ENCODE peak calls at places on chromosomes 3 and 15, in nine cellular contexts. One of them, this sample, is unnamed.

GRCh38 chr3:152235709-152236298 is 32.9 kb upstream of the MBNL1 start:
- DNase-seq in astrocyte of the spinal cord: peak; percentile 40
- DNase-seq in endothelial cell of umbilical vein: peak; percentile 25
- DNase-seq in adrenal gland: no peak
- DNase-seq in choroid plexus epithelial cell: peak; percentile 53
- DNase-seq in AG04450: no peak
- DNase-seq in naive thymus-derived CD4-positive, alpha-beta T cell: no peak
- DNase-seq in mucosa of descending colon: no peak
- DNase-seq in IMR-90: peak; percentile 18
- DNase-seq in this sample: no peak

GRCh38 chr3:2839886-2840285 is 270.3 kb downstream of the IL5RA start:
- DNase-seq in astrocyte of the spinal cord: no peak
- DNase-seq in endothelial cell of umbilical vein: no peak
- DNase-seq in adrenal gland: no peak
- DNase-seq in choroid plexus epithelial cell: no peak
- DNase-seq in AG04450: no peak
- DNase-seq in naive thymus-derived CD4-positive, alpha-beta T cell: no peak
- DNase-seq in mucosa of descending colon: no peak
- DNase-seq in IMR-90: no peak
- DNase-seq in this sample: no peak

GRCh38 chr3:149378420-149379388 is 1.3 kb upstream of the TM4SF1 start:
- DNase-seq in astrocyte of the spinal cord: no peak
- DNase-seq in endothelial cell of umbilical vein: peak; percentile 53
- DNase-seq in adrenal gland: no peak
- DNase-seq in choroid plexus epithelial cell: no peak
- DNase-seq in AG04450: no peak
- DNase-seq in naive thymus-derived CD4-positive, alpha-beta T cell: no peak
- DNase-seq in mucosa of descending colon: no peak
- DNase-seq in IMR-90: no peak
- DNase-seq in this sample: no peak

GRCh38 chr15:99212401-99212800 is 37.0 kb downstream of the TTC23 start:
- DNase-seq in astrocyte of the spinal cord: peak; percentile 23
- DNase-seq in endothelial cell of umbilical vein: no peak
- DNase-seq in adrenal gland: peak; percentile 89
- DNase-seq in choroid plexus epithelial cell: peak; percentile 49
- DNase-seq in AG04450: no peak
- DNase-seq in naive thymus-derived CD4-positive, alpha-beta T cell: no peak
- DNase-seq in mucosa of descending colon: no peak
- DNase-seq in IMR-90: peak; percentile 47
- DNase-seq in this sample: peak; percentile 2

GRCh38 chr3:29385056-29385455 is 104.2 kb downstream of the RBMS3 start:
- DNase-seq in astrocyte of the spinal cord: peak; percentile 57
- DNase-seq in endothelial cell of umbilical vein: no peak
- DNase-seq in adrenal gland: no peak
- DNase-seq in choroid plexus epithelial cell: peak; percentile 74
- DNase-seq in AG04450: no peak
- DNase-seq in naive thymus-derived CD4-positive, alpha-beta T cell: no peak
- DNase-seq in mucosa of descending colon: no peak
- DNase-seq in IMR-90: no peak
- DNase-seq in this sample: peak; percentile 60

GRCh38 chr15:75024102-75024636 is 779 bp downstream of the PPCDC start:
- DNase-seq in astrocyte of the spinal cord: no peak
- DNase-seq in endothelial cell of umbilical vein: peak; percentile 42
- DNase-seq in adrenal gland: peak; percentile 67
- DNase-seq in choroid plexus epithelial cell: peak; percentile 43
- DNase-seq in AG04450: no peak
- DNase-seq in naive thymus-derived CD4-positive, alpha-beta T cell: no peak
- DNase-seq in mucosa of descending colon: no peak
- DNase-seq in IMR-90: peak; percentile 22
- DNase-seq in this sample: no peak

GRCh38 chr15:39785139-39785538 is 2.5 kb upstream of the FSIP1 start:
- DNase-seq in astrocyte of the spinal cord: no peak
- DNase-seq in endothelial cell of umbilical vein: peak; percentile 41
- DNase-seq in adrenal gland: no peak
- DNase-seq in choroid plexus epithelial cell: no peak
- DNase-seq in AG04450: no peak
- DNase-seq in naive thymus-derived CD4-positive, alpha-beta T cell: no peak
- DNase-seq in mucosa of descending colon: no peak
- DNase-seq in IMR-90: no peak
- DNase-seq in this sample: no peak

GRCh38 chr15:32866486-32867312 is 148.9 kb downstream of the GREM1 start:
- DNase-seq in astrocyte of the spinal cord: no peak
- DNase-seq in endothelial cell of umbilical vein: no peak
- DNase-seq in adrenal gland: no peak
- DNase-seq in choroid plexus epithelial cell: no peak
- DNase-seq in AG04450: no peak
- DNase-seq in naive thymus-derived CD4-positive, alpha-beta T cell: no peak
- DNase-seq in mucosa of descending colon: no peak
- DNase-seq in IMR-90: peak; percentile 50
- DNase-seq in this sample: no peak

GRCh38 chr3:54818942-54819341 is 108.9 kb downstream of the LRTM1 start:
- DNase-seq in astrocyte of the spinal cord: no peak
- DNase-seq in endothelial cell of umbilical vein: no peak
- DNase-seq in adrenal gland: no peak
- DNase-seq in choroid plexus epithelial cell: no peak
- DNase-seq in AG04450: no peak
- DNase-seq in naive thymus-derived CD4-positive, alpha-beta T cell: no peak
- DNase-seq in mucosa of descending colon: no peak
- DNase-seq in IMR-90: no peak
- DNase-seq in this sample: no peak

GRCh38 chr15:79431636-79432344 is at the start of gene MINAR1:
- DNase-seq in astrocyte of the spinal cord: peak; percentile 42
- DNase-seq in endothelial cell of umbilical vein: peak; percentile 33
- DNase-seq in adrenal gland: peak; percentile 52
- DNase-seq in choroid plexus epithelial cell: peak; percentile 50
- DNase-seq in AG04450: no peak
- DNase-seq in naive thymus-derived CD4-positive, alpha-beta T cell: no peak
- DNase-seq in mucosa of descending colon: peak; percentile 35
- DNase-seq in IMR-90: peak; percentile 56
- DNase-seq in this sample: no peak

GRCh38 chr3:180808823-180809575 is 103.5 kb upstream of the FXR1 start:
- DNase-seq in astrocyte of the spinal cord: no peak
- DNase-seq in endothelial cell of umbilical vein: no peak
- DNase-seq in adrenal gland: no peak
- DNase-seq in choroid plexus epithelial cell: no peak
- DNase-seq in AG04450: no peak
- DNase-seq in naive thymus-derived CD4-positive, alpha-beta T cell: no peak
- DNase-seq in mucosa of descending colon: no peak
- DNase-seq in IMR-90: no peak
- DNase-seq in this sample: no peak

GRCh38 chr15:95302206-95302605 is 1028.3 kb upstream of the NR2F2 start:
- DNase-seq in astrocyte of the spinal cord: no peak
- DNase-seq in endothelial cell of umbilical vein: peak; percentile 92
- DNase-seq in adrenal gland: no peak
- DNase-seq in choroid plexus epithelial cell: no peak
- DNase-seq in AG04450: no peak
- DNase-seq in naive thymus-derived CD4-positive, alpha-beta T cell: no peak
- DNase-seq in mucosa of descending colon: no peak
- DNase-seq in IMR-90: no peak
- DNase-seq in this sample: no peak

GRCh38 chr3:189593581-189593980 is 37.6 kb upstream of the TP63 start:
- DNase-seq in astrocyte of the spinal cord: peak; percentile 5
- DNase-seq in endothelial cell of umbilical vein: no peak
- DNase-seq in adrenal gland: no peak
- DNase-seq in choroid plexus epithelial cell: peak; percentile 48
- DNase-seq in AG04450: no peak
- DNase-seq in naive thymus-derived CD4-positive, alpha-beta T cell: no peak
- DNase-seq in mucosa of descending colon: no peak
- DNase-seq in IMR-90: no peak
- DNase-seq in this sample: peak; percentile 25

GRCh38 chr15:35290301-35290721 is 205.2 kb upstream of the NANOGP8 start:
- DNase-seq in astrocyte of the spinal cord: no peak
- DNase-seq in endothelial cell of umbilical vein: no peak
- DNase-seq in adrenal gland: no peak
- DNase-seq in choroid plexus epithelial cell: no peak
- DNase-seq in AG04450: no peak
- DNase-seq in naive thymus-derived CD4-positive, alpha-beta T cell: no peak
- DNase-seq in mucosa of descending colon: no peak
- DNase-seq in IMR-90: no peak
- DNase-seq in this sample: no peak

GRCh38 chr3:39180546-39181346 is 11.6 kb downstream of the XIRP1 start:
- DNase-seq in astrocyte of the spinal cord: peak; percentile 87
- DNase-seq in endothelial cell of umbilical vein: peak; percentile 71
- DNase-seq in adrenal gland: peak; percentile 92
- DNase-seq in choroid plexus epithelial cell: peak; percentile 84
- DNase-seq in AG04450: no peak
- DNase-seq in naive thymus-derived CD4-positive, alpha-beta T cell: peak; percentile 85
- DNase-seq in mucosa of descending colon: peak; percentile 97
- DNase-seq in IMR-90: peak; percentile 54
- DNase-seq in this sample: no peak

GRCh38 chr3:188187055-188187454 is 33.1 kb downstream of the LPP start:
- DNase-seq in astrocyte of the spinal cord: no peak
- DNase-seq in endothelial cell of umbilical vein: peak; percentile 33
- DNase-seq in adrenal gland: no peak
- DNase-seq in choroid plexus epithelial cell: peak; percentile 25
- DNase-seq in AG04450: no peak
- DNase-seq in naive thymus-derived CD4-positive, alpha-beta T cell: no peak
- DNase-seq in mucosa of descending colon: no peak
- DNase-seq in IMR-90: no peak
- DNase-seq in this sample: no peak

GRCh38 chr3:126127452-126127851 is 43.5 kb upstream of the SLC41A3 start:
- DNase-seq in astrocyte of the spinal cord: no peak
- DNase-seq in endothelial cell of umbilical vein: no peak
- DNase-seq in adrenal gland: peak; percentile 6
- DNase-seq in choroid plexus epithelial cell: no peak
- DNase-seq in AG04450: no peak
- DNase-seq in naive thymus-derived CD4-positive, alpha-beta T cell: peak; percentile 19
- DNase-seq in mucosa of descending colon: peak; percentile 10
- DNase-seq in IMR-90: no peak
- DNase-seq in this sample: no peak

GRCh38 chr3:88784925-88785324 is 322.5 kb upstream of the EPHA3 start:
- DNase-seq in astrocyte of the spinal cord: no peak
- DNase-seq in endothelial cell of umbilical vein: no peak
- DNase-seq in adrenal gland: no peak
- DNase-seq in choroid plexus epithelial cell: no peak
- DNase-seq in AG04450: no peak
- DNase-seq in naive thymus-derived CD4-positive, alpha-beta T cell: no peak
- DNase-seq in mucosa of descending colon: no peak
- DNase-seq in IMR-90: no peak
- DNase-seq in this sample: no peak

DNA sequence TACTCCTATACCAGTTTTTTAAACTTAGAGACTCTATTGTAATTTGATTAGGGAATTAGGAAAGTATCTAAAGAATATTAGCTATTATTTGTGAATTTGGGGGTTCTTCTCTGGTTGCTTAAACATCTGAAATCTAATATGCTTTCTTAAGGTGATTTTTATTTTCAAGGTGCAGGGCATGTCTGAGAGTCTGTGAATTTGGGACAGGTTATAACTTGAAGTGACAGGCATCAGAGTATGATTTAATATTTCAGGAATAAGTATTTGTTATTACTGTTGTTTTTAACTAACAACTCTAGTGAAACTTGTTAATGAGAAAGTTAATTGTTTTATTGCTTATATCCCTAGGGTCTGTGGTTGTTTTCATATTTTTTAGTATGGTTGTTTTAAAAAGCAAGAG is 321.6 kb upstream of the EPHA3 start:
- DNase-seq in astrocyte of the spinal cord: no peak
- DNase-seq in endothelial cell of umbilical vein: no peak
- DNase-seq in adrenal gland: no peak
- DNase-seq in choroid plexus epithelial cell: no peak
- DNase-seq in AG04450: no peak
- DNase-seq in naive thymus-derived CD4-positive, alpha-beta T cell: no peak
- DNase-seq in mucosa of descending colon: no peak
- DNase-seq in IMR-90: no peak
- DNase-seq in this sample: no peak
- H3K4me3 ChIP-seq in astrocyte of the spinal cord: no peak overlapping the region
- H3K4me3 ChIP-seq in endothelial cell of umbilical vein: no peak overlapping the region
- H3K4me3 ChIP-seq in adrenal gland: no peak overlapping the region
- H3K4me3 ChIP-seq in choroid plexus epithelial cell: no peak overlapping the region
- H3K4me3 ChIP-seq in AG04450: no peak overlapping the region
- H3K4me3 ChIP-seq in naive thymus-derived CD4-positive, alpha-beta T cell: no peak overlapping the region
- H3K4me3 ChIP-seq in mucosa of descending colon: no peak overlapping the region
- H3K4me3 ChIP-seq in IMR-90: no peak overlapping the region
- H3K4me3 ChIP-seq in this sample: no peak overlapping the region

GRCh38 chr3:186105543-186105942 is 3.3 kb downstream of the ETV5 start:
- DNase-seq in astrocyte of the spinal cord: no peak
- DNase-seq in endothelial cell of umbilical vein: no peak
- DNase-seq in adrenal gland: no peak
- DNase-seq in choroid plexus epithelial cell: no peak
- DNase-seq in AG04450: no peak
- DNase-seq in naive thymus-derived CD4-positive, alpha-beta T cell: no peak
- DNase-seq in mucosa of descending colon: no peak
- DNase-seq in IMR-90: no peak
- DNase-seq in this sample: no peak
- H3K4me3 ChIP-seq in astrocyte of the spinal cord: no peak overlapping the region
- H3K4me3 ChIP-seq in endothelial cell of umbilical vein: no peak overlapping the region
- H3K4me3 ChIP-seq in adrenal gland: no peak overlapping the region
- H3K4me3 ChIP-seq in choroid plexus epithelial cell: no peak overlapping the region
- H3K4me3 ChIP-seq in AG04450: no peak overlapping the region
- H3K4me3 ChIP-seq in naive thymus-derived CD4-positive, alpha-beta T cell: no peak overlapping the region
- H3K4me3 ChIP-seq in mucosa of descending colon: no peak overlapping the region
- H3K4me3 ChIP-seq in IMR-90: no peak overlapping the region
- H3K4me3 ChIP-seq in this sample: no peak overlapping the region

DNA sequence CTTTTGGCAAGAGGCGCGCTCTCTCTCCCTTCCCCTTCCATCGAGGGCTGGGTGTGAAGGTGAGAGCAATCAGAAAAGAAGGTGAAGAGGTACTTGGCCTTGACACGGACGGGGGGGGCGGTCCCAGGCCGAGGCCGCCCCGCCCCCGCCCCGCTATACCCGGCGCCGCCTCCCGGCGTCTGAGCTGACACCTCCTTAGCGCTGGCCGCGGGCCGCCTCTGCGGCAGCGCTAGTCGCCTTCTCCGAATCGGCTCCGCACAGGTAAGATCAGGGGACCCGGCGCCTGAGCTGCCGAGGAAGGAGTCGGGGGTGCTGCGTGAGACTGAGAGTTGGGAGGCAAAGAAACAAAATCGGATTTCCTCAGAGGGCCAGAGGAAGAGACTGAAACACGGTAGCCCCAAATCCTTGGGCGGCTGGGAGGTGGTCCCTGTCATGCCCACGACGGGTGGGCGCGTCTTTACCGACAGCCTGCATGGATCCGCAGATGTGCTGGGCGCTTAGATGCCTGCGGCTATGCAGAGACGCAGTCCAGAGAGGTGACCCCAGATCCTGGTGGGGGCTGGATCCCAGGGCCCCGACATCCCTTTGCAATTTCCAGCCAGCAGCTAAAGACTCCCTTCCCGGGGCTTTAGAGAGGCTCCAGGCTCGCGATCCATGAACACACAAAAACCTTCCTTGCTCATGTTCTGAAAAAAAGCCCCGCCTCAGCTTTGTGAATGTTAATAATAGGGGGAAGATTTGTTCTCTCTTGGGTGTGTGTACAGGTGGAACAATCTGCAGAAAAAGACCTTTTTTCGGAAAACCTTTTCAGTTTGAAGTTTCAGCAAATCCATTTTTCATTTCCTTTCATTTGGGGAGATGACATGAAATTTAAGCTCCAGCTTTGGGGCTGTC is at the start of gene ENTPD3:
- DNase-seq in astrocyte of the spinal cord: no peak
- DNase-seq in endothelial cell of umbilical vein: peak; percentile 17
- DNase-seq in adrenal gland: no peak
- DNase-seq in choroid plexus epithelial cell: no peak
- DNase-seq in AG04450: no peak
- DNase-seq in naive thymus-derived CD4-positive, alpha-beta T cell: peak; percentile 29
- DNase-seq in mucosa of descending colon: peak; percentile 60
- DNase-seq in IMR-90: no peak
- DNase-seq in this sample: no peak
- H3K4me3 ChIP-seq in astrocyte of the spinal cord: peak within 1 kb of the TSS; percentile 39
- H3K4me3 ChIP-seq in endothelial cell of umbilical vein: no peak within 1 kb of the TSS
- H3K4me3 ChIP-seq in adrenal gland: no peak within 1 kb of the TSS
- H3K4me3 ChIP-seq in choroid plexus epithelial cell: peak within 1 kb of the TSS; percentile 54
- H3K4me3 ChIP-seq in AG04450: peak within 1 kb of the TSS; percentile 20
- H3K4me3 ChIP-seq in naive thymus-derived CD4-positive, alpha-beta T cell: peak within 1 kb of the TSS; percentile 44
- H3K4me3 ChIP-seq in mucosa of descending colon: no peak within 1 kb of the TSS
- H3K4me3 ChIP-seq in IMR-90: peak within 1 kb of the TSS; percentile 28
- H3K4me3 ChIP-seq in this sample: peak within 1 kb of the TSS; percentile 36

GRCh38 chr3:71245052-71245488 is 338.5 kb downstream of the FOXP1 start:
- DNase-seq in astrocyte of the spinal cord: peak; percentile 75
- DNase-seq in endothelial cell of umbilical vein: peak; percentile 80
- DNase-seq in adrenal gland: no peak
- DNase-seq in choroid plexus epithelial cell: peak; percentile 89
- DNase-seq in AG04450: peak; percentile 74
- DNase-seq in naive thymus-derived CD4-positive, alpha-beta T cell: no peak
- DNase-seq in mucosa of descending colon: no peak
- DNase-seq in IMR-90: peak; percentile 83
- DNase-seq in this sample: peak; percentile 71
- H3K4me3 ChIP-seq in astrocyte of the spinal cord: peak overlapping the region; percentile 9
- H3K4me3 ChIP-seq in endothelial cell of umbilical vein: no peak overlapping the region
- H3K4me3 ChIP-seq in adrenal gland: no peak overlapping the region
- H3K4me3 ChIP-seq in choroid plexus epithelial cell: peak overlapping the region; percentile 49
- H3K4me3 ChIP-seq in AG04450: peak overlapping the region; percentile 48
- H3K4me3 ChIP-seq in naive thymus-derived CD4-positive, alpha-beta T cell: no peak overlapping the region
- H3K4me3 ChIP-seq in mucosa of descending colon: no peak overlapping the region
- H3K4me3 ChIP-seq in IMR-90: peak overlapping the region; percentile 40
- H3K4me3 ChIP-seq in this sample: peak overlapping the region; percentile 44